ENCODE peak calls at places on chromosomes 3 and 15, in four cellular contexts. One of them, this sample, is unnamed.

GRCh38 chr15:89743594-89743993 is 7.5 kb downstream of the MESP1 start:
- DNase-seq in activated CD8-positive, alpha-beta memory T cell treated with anti-CD3 and anti-CD28 coated beads for 1 hour: no peak
- DNase-seq in H54: no peak
- DNase-seq in fibroblast of lung: no peak
- DNase-seq in this sample: no peak

GRCh38 chr15:65095011-65095746 is 18.6 kb downstream of the KBTBD13 start:
- DNase-seq in H54: no peak
- DNase-seq in activated CD8-positive, alpha-beta memory T cell treated with anti-CD3 and anti-CD28 coated beads for 1 hour: no peak
- DNase-seq in fibroblast of lung: no peak
- DNase-seq in this sample: no peak

GRCh38 chr15:79496838-79497237 is 64.7 kb downstream of the MINAR1 start:
- DNase-seq in fibroblast of lung: no peak
- DNase-seq in H54: no peak
- DNase-seq in activated CD8-positive, alpha-beta memory T cell treated with anti-CD3 and anti-CD28 coated beads for 1 hour: no peak
- DNase-seq in this sample: no peak

GRCh38 chr3:188270423-188270972 is 116.5 kb downstream of the LPP start:
- DNase-seq in fibroblast of lung: peak; percentile 95
- DNase-seq in H54: no peak
- DNase-seq in activated CD8-positive, alpha-beta memory T cell treated with anti-CD3 and anti-CD28 coated beads for 1 hour: no peak
- DNase-seq in this sample: no peak

GRCh38 chr3:11134794-11135193 is 19.5 kb upstream of the HRH1 start:
- DNase-seq in H54: no peak
- DNase-seq in fibroblast of lung: peak; percentile 67
- DNase-seq in activated CD8-positive, alpha-beta memory T cell treated with anti-CD3 and anti-CD28 coated beads for 1 hour: no peak
- DNase-seq in this sample: no peak

GRCh38 chr3:22115581-22115980 is 364.6 kb upstream of the ZNF385D start:
- DNase-seq in fibroblast of lung: peak; percentile 48
- DNase-seq in activated CD8-positive, alpha-beta memory T cell treated with anti-CD3 and anti-CD28 coated beads for 1 hour: no peak
- DNase-seq in H54: no peak
- DNase-seq in this sample: no peak

GRCh38 chr15:75663931-75664421 is 16.3 kb downstream of the SNX33 start:
- DNase-seq in activated CD8-positive, alpha-beta memory T cell treated with anti-CD3 and anti-CD28 coated beads for 1 hour: no peak
- DNase-seq in fibroblast of lung: no peak
- DNase-seq in H54: no peak
- DNase-seq in this sample: no peak

GRCh38 chr3:114408763-114409162 is 114.9 kb downstream of the TIGIT start:
- DNase-seq in fibroblast of lung: no peak
- DNase-seq in H54: no peak
- DNase-seq in activated CD8-positive, alpha-beta memory T cell treated with anti-CD3 and anti-CD28 coated beads for 1 hour: no peak
- DNase-seq in this sample: no peak

GRCh38 chr15:101652783-101653430 is 726 bp upstream of the TM2D3 start:
- DNase-seq in fibroblast of lung: no peak
- DNase-seq in H54: no peak
- DNase-seq in activated CD8-positive, alpha-beta memory T cell treated with anti-CD3 and anti-CD28 coated beads for 1 hour: no peak
- DNase-seq in this sample: no peak

GRCh38 chr3:159077860-159078259 is 276.0 kb downstream of the MFSD1 start:
- DNase-seq in H54: peak; percentile 20
- DNase-seq in activated CD8-positive, alpha-beta memory T cell treated with anti-CD3 and anti-CD28 coated beads for 1 hour: no peak
- DNase-seq in fibroblast of lung: no peak
- DNase-seq in this sample: no peak

GRCh38 chr3:149468504-149469212 is 5.8 kb upstream of the TM4SF4 start:
- DNase-seq in fibroblast of lung: peak; percentile 33
- DNase-seq in activated CD8-positive, alpha-beta memory T cell treated with anti-CD3 and anti-CD28 coated beads for 1 hour: no peak
- DNase-seq in H54: no peak
- DNase-seq in this sample: no peak

GRCh38 chr3:137962251-137962650 is 47.7 kb upstream of the CLDN18 start:
- DNase-seq in H54: no peak
- DNase-seq in fibroblast of lung: no peak
- DNase-seq in activated CD8-positive, alpha-beta memory T cell treated with anti-CD3 and anti-CD28 coated beads for 1 hour: no peak
- DNase-seq in this sample: no peak

GRCh38 chr15:77037475-77038209 is 33.3 kb downstream of the TSPAN3 start:
- DNase-seq in H54: no peak
- DNase-seq in fibroblast of lung: no peak
- DNase-seq in activated CD8-positive, alpha-beta memory T cell treated with anti-CD3 and anti-CD28 coated beads for 1 hour: no peak
- DNase-seq in this sample: no peak

GRCh38 chr15:48537277-48538113 is 108.0 kb downstream of the FBN1 start:
- DNase-seq in fibroblast of lung: peak; percentile 65
- DNase-seq in H54: no peak
- DNase-seq in activated CD8-positive, alpha-beta memory T cell treated with anti-CD3 and anti-CD28 coated beads for 1 hour: no peak
- DNase-seq in this sample: no peak

GRCh38 chr3:196611761-196612483 is 27.6 kb upstream of the NRROS start:
- DNase-seq in fibroblast of lung: no peak
- DNase-seq in activated CD8-positive, alpha-beta memory T cell treated with anti-CD3 and anti-CD28 coated beads for 1 hour: no peak
- DNase-seq in H54: no peak
- DNase-seq in this sample: no peak

GRCh38 chr15:100601158-100601557 is 826 bp downstream of the LINS1 start:
- DNase-seq in activated CD8-positive, alpha-beta memory T cell treated with anti-CD3 and anti-CD28 coated beads for 1 hour: no peak
- DNase-seq in fibroblast of lung: no peak
- DNase-seq in H54: no peak
- DNase-seq in this sample: no peak

GRCh38 chr3:166902374-166902773 is 477.7 kb downstream of the ZBBX start:
- DNase-seq in H54: no peak
- DNase-seq in fibroblast of lung: peak; percentile 24
- DNase-seq in activated CD8-positive, alpha-beta memory T cell treated with anti-CD3 and anti-CD28 coated beads for 1 hour: no peak
- DNase-seq in this sample: no peak

This sample was measured in Right ventricle myocardium inferior.